ENCODE peak calls at places on chromosome 21, in eight cellular contexts. One of them, this sample, is unnamed.

GRCh38 chr21:17512245-17513213 is at the start of gene CXADR:
- DNase-seq in fibroblast of the conjunctiva: no peak
- DNase-seq in hepatic stellate cell: no peak
- DNase-seq in stimulated activated CD4-positive, alpha-beta T cell treated with anti-CD3 and anti-CD28 coated beads, Interleukin-1b, Interleukin-23, amount 100 ng/mL, for 4 hours: peak; percentile 75
- DNase-seq in activated CD4-positive, alpha-beta T cell treated with anti-CD3 and anti-CD28 coated beads for 4 hours: peak; percentile 82
- DNase-seq in heart left ventricle: peak; percentile 76
- DNase-seq in T follicular helper cell: peak; percentile 82
- DNase-seq in activated CD8-positive, alpha-beta memory T cell treated with anti-CD3 and anti-CD28 coated beads, Interleukin-2, amount 10 ng/mL, durations not matched to agents 7 days and 5 days: peak; percentile 80
- DNase-seq in this sample: peak; percentile 71

GRCh38 chr21:29114765-29115164 is 15.7 kb upstream of the MAP3K7CL start:
- DNase-seq in fibroblast of the conjunctiva: peak; percentile 75
- DNase-seq in hepatic stellate cell: peak; percentile 76
- DNase-seq in stimulated activated CD4-positive, alpha-beta T cell treated with anti-CD3 and anti-CD28 coated beads, Interleukin-1b, Interleukin-23, amount 100 ng/mL, for 4 hours: no peak
- DNase-seq in activated CD4-positive, alpha-beta T cell treated with anti-CD3 and anti-CD28 coated beads for 4 hours: no peak
- DNase-seq in heart left ventricle: no peak
- DNase-seq in T follicular helper cell: no peak
- DNase-seq in activated CD8-positive, alpha-beta memory T cell treated with anti-CD3 and anti-CD28 coated beads, Interleukin-2, amount 10 ng/mL, durations not matched to agents 7 days and 5 days: no peak
- DNase-seq in this sample: no peak

GRCh38 chr21:43588957-43589356 is 70.3 kb downstream of the HSF2BP start:
- DNase-seq in fibroblast of the conjunctiva: no peak
- DNase-seq in hepatic stellate cell: no peak
- DNase-seq in stimulated activated CD4-positive, alpha-beta T cell treated with anti-CD3 and anti-CD28 coated beads, Interleukin-1b, Interleukin-23, amount 100 ng/mL, for 4 hours: no peak
- DNase-seq in activated CD4-positive, alpha-beta T cell treated with anti-CD3 and anti-CD28 coated beads for 4 hours: no peak
- DNase-seq in heart left ventricle: no peak
- DNase-seq in T follicular helper cell: no peak
- DNase-seq in activated CD8-positive, alpha-beta memory T cell treated with anti-CD3 and anti-CD28 coated beads, Interleukin-2, amount 10 ng/mL, durations not matched to agents 7 days and 5 days: no peak
- DNase-seq in this sample: no peak

GRCh38 chr21:38985423-38986378 is 180.0 kb downstream of the ETS2 start:
- DNase-seq in fibroblast of the conjunctiva: peak; percentile 97
- DNase-seq in hepatic stellate cell: peak; percentile 88
- DNase-seq in stimulated activated CD4-positive, alpha-beta T cell treated with anti-CD3 and anti-CD28 coated beads, Interleukin-1b, Interleukin-23, amount 100 ng/mL, for 4 hours: peak; percentile 18
- DNase-seq in activated CD4-positive, alpha-beta T cell treated with anti-CD3 and anti-CD28 coated beads for 4 hours: peak; percentile 22
- DNase-seq in heart left ventricle: peak; percentile 74
- DNase-seq in T follicular helper cell: no peak
- DNase-seq in activated CD8-positive, alpha-beta memory T cell treated with anti-CD3 and anti-CD28 coated beads, Interleukin-2, amount 10 ng/mL, durations not matched to agents 7 days and 5 days: peak; percentile 66
- DNase-seq in this sample: no peak

GRCh38 chr21:45382698-45383000 is 22.3 kb upstream of the COL18A1 start:
- DNase-seq in fibroblast of the conjunctiva: no peak
- DNase-seq in hepatic stellate cell: no peak
- DNase-seq in stimulated activated CD4-positive, alpha-beta T cell treated with anti-CD3 and anti-CD28 coated beads, Interleukin-1b, Interleukin-23, amount 100 ng/mL, for 4 hours: no peak
- DNase-seq in activated CD4-positive, alpha-beta T cell treated with anti-CD3 and anti-CD28 coated beads for 4 hours: no peak
- DNase-seq in heart left ventricle: peak; percentile 8
- DNase-seq in T follicular helper cell: no peak
- DNase-seq in activated CD8-positive, alpha-beta memory T cell treated with anti-CD3 and anti-CD28 coated beads, Interleukin-2, amount 10 ng/mL, durations not matched to agents 7 days and 5 days: no peak
- DNase-seq in this sample: no peak

GRCh38 chr21:38787461-38788274 is 18.1 kb upstream of the ETS2 start:
- DNase-seq in fibroblast of the conjunctiva: no peak
- DNase-seq in hepatic stellate cell: no peak
- DNase-seq in stimulated activated CD4-positive, alpha-beta T cell treated with anti-CD3 and anti-CD28 coated beads, Interleukin-1b, Interleukin-23, amount 100 ng/mL, for 4 hours: no peak
- DNase-seq in activated CD4-positive, alpha-beta T cell treated with anti-CD3 and anti-CD28 coated beads for 4 hours: no peak
- DNase-seq in heart left ventricle: no peak
- DNase-seq in T follicular helper cell: no peak
- DNase-seq in activated CD8-positive, alpha-beta memory T cell treated with anti-CD3 and anti-CD28 coated beads, Interleukin-2, amount 10 ng/mL, durations not matched to agents 7 days and 5 days: no peak
- DNase-seq in this sample: no peak

GRCh38 chr21:44984428-44984791 is 44.6 kb downstream of the SLX9 start:
- DNase-seq in fibroblast of the conjunctiva: no peak
- DNase-seq in hepatic stellate cell: no peak
- DNase-seq in stimulated activated CD4-positive, alpha-beta T cell treated with anti-CD3 and anti-CD28 coated beads, Interleukin-1b, Interleukin-23, amount 100 ng/mL, for 4 hours: no peak
- DNase-seq in activated CD4-positive, alpha-beta T cell treated with anti-CD3 and anti-CD28 coated beads for 4 hours: no peak
- DNase-seq in heart left ventricle: no peak
- DNase-seq in T follicular helper cell: no peak
- DNase-seq in activated CD8-positive, alpha-beta memory T cell treated with anti-CD3 and anti-CD28 coated beads, Interleukin-2, amount 10 ng/mL, durations not matched to agents 7 days and 5 days: no peak
- DNase-seq in this sample: no peak

GRCh38 chr21:31158789-31159581 is 120.7 kb upstream of the KRTAP19-8 start:
- DNase-seq in fibroblast of the conjunctiva: no peak
- DNase-seq in hepatic stellate cell: no peak
- DNase-seq in stimulated activated CD4-positive, alpha-beta T cell treated with anti-CD3 and anti-CD28 coated beads, Interleukin-1b, Interleukin-23, amount 100 ng/mL, for 4 hours: no peak
- DNase-seq in activated CD4-positive, alpha-beta T cell treated with anti-CD3 and anti-CD28 coated beads for 4 hours: no peak
- DNase-seq in heart left ventricle: no peak
- DNase-seq in T follicular helper cell: no peak
- DNase-seq in activated CD8-positive, alpha-beta memory T cell treated with anti-CD3 and anti-CD28 coated beads, Interleukin-2, amount 10 ng/mL, durations not matched to agents 7 days and 5 days: no peak
- DNase-seq in this sample: no peak

GRCh38 chr21:40356644-40357043 is 489.4 kb downstream of the PCP4 start:
- DNase-seq in fibroblast of the conjunctiva: no peak
- DNase-seq in hepatic stellate cell: no peak
- DNase-seq in stimulated activated CD4-positive, alpha-beta T cell treated with anti-CD3 and anti-CD28 coated beads, Interleukin-1b, Interleukin-23, amount 100 ng/mL, for 4 hours: no peak
- DNase-seq in activated CD4-positive, alpha-beta T cell treated with anti-CD3 and anti-CD28 coated beads for 4 hours: no peak
- DNase-seq in heart left ventricle: no peak
- DNase-seq in T follicular helper cell: no peak
- DNase-seq in activated CD8-positive, alpha-beta memory T cell treated with anti-CD3 and anti-CD28 coated beads, Interleukin-2, amount 10 ng/mL, durations not matched to agents 7 days and 5 days: no peak
- DNase-seq in this sample: no peak

GRCh38 chr21:33377221-33377620 is 26.0 kb upstream of the IFNGR2 start:
- DNase-seq in fibroblast of the conjunctiva: no peak
- DNase-seq in hepatic stellate cell: no peak
- DNase-seq in stimulated activated CD4-positive, alpha-beta T cell treated with anti-CD3 and anti-CD28 coated beads, Interleukin-1b, Interleukin-23, amount 100 ng/mL, for 4 hours: no peak
- DNase-seq in activated CD4-positive, alpha-beta T cell treated with anti-CD3 and anti-CD28 coated beads for 4 hours: no peak
- DNase-seq in heart left ventricle: no peak
- DNase-seq in T follicular helper cell: no peak
- DNase-seq in activated CD8-positive, alpha-beta memory T cell treated with anti-CD3 and anti-CD28 coated beads, Interleukin-2, amount 10 ng/mL, durations not matched to agents 7 days and 5 days: no peak
- DNase-seq in this sample: no peak

GRCh38 chr21:36551731-36552457 is 72.0 kb upstream of the CLDN14 start:
- DNase-seq in fibroblast of the conjunctiva: peak; percentile 71
- DNase-seq in hepatic stellate cell: peak; percentile 31
- DNase-seq in stimulated activated CD4-positive, alpha-beta T cell treated with anti-CD3 and anti-CD28 coated beads, Interleukin-1b, Interleukin-23, amount 100 ng/mL, for 4 hours: no peak
- DNase-seq in activated CD4-positive, alpha-beta T cell treated with anti-CD3 and anti-CD28 coated beads for 4 hours: no peak
- DNase-seq in heart left ventricle: no peak
- DNase-seq in T follicular helper cell: no peak
- DNase-seq in activated CD8-positive, alpha-beta memory T cell treated with anti-CD3 and anti-CD28 coated beads, Interleukin-2, amount 10 ng/mL, durations not matched to agents 7 days and 5 days: no peak
- DNase-seq in this sample: no peak

GRCh38 chr21:29371464-29371863 is 72.7 kb downstream of the BACH1 start:
- DNase-seq in fibroblast of the conjunctiva: no peak
- DNase-seq in hepatic stellate cell: no peak
- DNase-seq in stimulated activated CD4-positive, alpha-beta T cell treated with anti-CD3 and anti-CD28 coated beads, Interleukin-1b, Interleukin-23, amount 100 ng/mL, for 4 hours: no peak
- DNase-seq in activated CD4-positive, alpha-beta T cell treated with anti-CD3 and anti-CD28 coated beads for 4 hours: no peak
- DNase-seq in heart left ventricle: no peak
- DNase-seq in T follicular helper cell: no peak
- DNase-seq in activated CD8-positive, alpha-beta memory T cell treated with anti-CD3 and anti-CD28 coated beads, Interleukin-2, amount 10 ng/mL, durations not matched to agents 7 days and 5 days: no peak
- DNase-seq in this sample: no peak

GRCh38 chr21:43318841-43319781 is 107.8 kb downstream of the SIK1 start:
- DNase-seq in fibroblast of the conjunctiva: no peak
- DNase-seq in hepatic stellate cell: peak; percentile 92
- DNase-seq in stimulated activated CD4-positive, alpha-beta T cell treated with anti-CD3 and anti-CD28 coated beads, Interleukin-1b, Interleukin-23, amount 100 ng/mL, for 4 hours: no peak
- DNase-seq in activated CD4-positive, alpha-beta T cell treated with anti-CD3 and anti-CD28 coated beads for 4 hours: no peak
- DNase-seq in heart left ventricle: peak; percentile 61
- DNase-seq in T follicular helper cell: no peak
- DNase-seq in activated CD8-positive, alpha-beta memory T cell treated with anti-CD3 and anti-CD28 coated beads, Interleukin-2, amount 10 ng/mL, durations not matched to agents 7 days and 5 days: no peak
- DNase-seq in this sample: no peak

GRCh38 chr21:42614391-42614790 is 39.0 kb upstream of the PDE9A start:
- DNase-seq in fibroblast of the conjunctiva: no peak
- DNase-seq in hepatic stellate cell: no peak
- DNase-seq in stimulated activated CD4-positive, alpha-beta T cell treated with anti-CD3 and anti-CD28 coated beads, Interleukin-1b, Interleukin-23, amount 100 ng/mL, for 4 hours: peak; percentile 14
- DNase-seq in activated CD4-positive, alpha-beta T cell treated with anti-CD3 and anti-CD28 coated beads for 4 hours: peak; percentile 45
- DNase-seq in heart left ventricle: no peak
- DNase-seq in T follicular helper cell: peak; percentile 12
- DNase-seq in activated CD8-positive, alpha-beta memory T cell treated with anti-CD3 and anti-CD28 coated beads, Interleukin-2, amount 10 ng/mL, durations not matched to agents 7 days and 5 days: peak; percentile 65
- DNase-seq in this sample: peak; percentile 43

GRCh38 chr21:45927851-45928850 is 53.4 kb upstream of the COL6A1 start:
- DNase-seq in fibroblast of the conjunctiva: no peak
- DNase-seq in hepatic stellate cell: no peak
- DNase-seq in stimulated activated CD4-positive, alpha-beta T cell treated with anti-CD3 and anti-CD28 coated beads, Interleukin-1b, Interleukin-23, amount 100 ng/mL, for 4 hours: no peak
- DNase-seq in activated CD4-positive, alpha-beta T cell treated with anti-CD3 and anti-CD28 coated beads for 4 hours: no peak
- DNase-seq in heart left ventricle: no peak
- DNase-seq in T follicular helper cell: no peak
- DNase-seq in activated CD8-positive, alpha-beta memory T cell treated with anti-CD3 and anti-CD28 coated beads, Interleukin-2, amount 10 ng/mL, durations not matched to agents 7 days and 5 days: no peak
- DNase-seq in this sample: no peak

GRCh38 chr21:45050786-45051489 is 23.4 kb upstream of the ADARB1 start:
- DNase-seq in fibroblast of the conjunctiva: no peak
- DNase-seq in hepatic stellate cell: peak; percentile 62
- DNase-seq in stimulated activated CD4-positive, alpha-beta T cell treated with anti-CD3 and anti-CD28 coated beads, Interleukin-1b, Interleukin-23, amount 100 ng/mL, for 4 hours: no peak
- DNase-seq in activated CD4-positive, alpha-beta T cell treated with anti-CD3 and anti-CD28 coated beads for 4 hours: no peak
- DNase-seq in heart left ventricle: no peak
- DNase-seq in T follicular helper cell: no peak
- DNase-seq in activated CD8-positive, alpha-beta memory T cell treated with anti-CD3 and anti-CD28 coated beads, Interleukin-2, amount 10 ng/mL, durations not matched to agents 7 days and 5 days: no peak
- DNase-seq in this sample: no peak

GRCh38 chr21:41361786-41362604 is at the start of gene MX2:
- DNase-seq in fibroblast of the conjunctiva: peak; percentile 13
- DNase-seq in hepatic stellate cell: peak; percentile 67
- DNase-seq in stimulated activated CD4-positive, alpha-beta T cell treated with anti-CD3 and anti-CD28 coated beads, Interleukin-1b, Interleukin-23, amount 100 ng/mL, for 4 hours: peak; percentile 51
- DNase-seq in activated CD4-positive, alpha-beta T cell treated with anti-CD3 and anti-CD28 coated beads for 4 hours: peak; percentile 81
- DNase-seq in heart left ventricle: peak; percentile 84
- DNase-seq in T follicular helper cell: peak; percentile 80
- DNase-seq in activated CD8-positive, alpha-beta memory T cell treated with anti-CD3 and anti-CD28 coated beads, Interleukin-2, amount 10 ng/mL, durations not matched to agents 7 days and 5 days: peak; percentile 92
- DNase-seq in this sample: peak; percentile 70

GRCh38 chr21:16305686-16306085 is 575.9 kb downstream of the USP25 start:
- DNase-seq in fibroblast of the conjunctiva: no peak
- DNase-seq in hepatic stellate cell: no peak
- DNase-seq in stimulated activated CD4-positive, alpha-beta T cell treated with anti-CD3 and anti-CD28 coated beads, Interleukin-1b, Interleukin-23, amount 100 ng/mL, for 4 hours: no peak
- DNase-seq in activated CD4-positive, alpha-beta T cell treated with anti-CD3 and anti-CD28 coated beads for 4 hours: no peak
- DNase-seq in heart left ventricle: no peak
- DNase-seq in T follicular helper cell: no peak
- DNase-seq in activated CD8-positive, alpha-beta memory T cell treated with anti-CD3 and anti-CD28 coated beads, Interleukin-2, amount 10 ng/mL, durations not matched to agents 7 days and 5 days: no peak
- DNase-seq in this sample: no peak

GRCh38 chr21:34790834-34791233 is 122.0 kb downstream of the CLIC6 start:
- DNase-seq in fibroblast of the conjunctiva: no peak
- DNase-seq in hepatic stellate cell: no peak
- DNase-seq in stimulated activated CD4-positive, alpha-beta T cell treated with anti-CD3 and anti-CD28 coated beads, Interleukin-1b, Interleukin-23, amount 100 ng/mL, for 4 hours: no peak
- DNase-seq in activated CD4-positive, alpha-beta T cell treated with anti-CD3 and anti-CD28 coated beads for 4 hours: no peak
- DNase-seq in heart left ventricle: no peak
- DNase-seq in T follicular helper cell: no peak
- DNase-seq in activated CD8-positive, alpha-beta memory T cell treated with anti-CD3 and anti-CD28 coated beads, Interleukin-2, amount 10 ng/mL, durations not matched to agents 7 days and 5 days: no peak
- DNase-seq in this sample: no peak

GRCh38 chr21:25243809-25244208 is 363.5 kb downstream of the MRPL39 start:
- DNase-seq in fibroblast of the conjunctiva: no peak
- DNase-seq in hepatic stellate cell: no peak
- DNase-seq in stimulated activated CD4-positive, alpha-beta T cell treated with anti-CD3 and anti-CD28 coated beads, Interleukin-1b, Interleukin-23, amount 100 ng/mL, for 4 hours: no peak
- DNase-seq in activated CD4-positive, alpha-beta T cell treated with anti-CD3 and anti-CD28 coated beads for 4 hours: no peak
- DNase-seq in heart left ventricle: no peak
- DNase-seq in T follicular helper cell: no peak
- DNase-seq in activated CD8-positive, alpha-beta memory T cell treated with anti-CD3 and anti-CD28 coated beads, Interleukin-2, amount 10 ng/mL, durations not matched to agents 7 days and 5 days: no peak
- DNase-seq in this sample: no peak

GRCh38 chr21:44366586-44367211 is 13.3 kb downstream of the TRPM2 start:
- DNase-seq in fibroblast of the conjunctiva: no peak
- DNase-seq in hepatic stellate cell: no peak
- DNase-seq in stimulated activated CD4-positive, alpha-beta T cell treated with anti-CD3 and anti-CD28 coated beads, Interleukin-1b, Interleukin-23, amount 100 ng/mL, for 4 hours: no peak
- DNase-seq in activated CD4-positive, alpha-beta T cell treated with anti-CD3 and anti-CD28 coated beads for 4 hours: no peak
- DNase-seq in heart left ventricle: peak; percentile 11
- DNase-seq in T follicular helper cell: no peak
- DNase-seq in activated CD8-positive, alpha-beta memory T cell treated with anti-CD3 and anti-CD28 coated beads, Interleukin-2, amount 10 ng/mL, durations not matched to agents 7 days and 5 days: no peak
- DNase-seq in this sample: no peak

GRCh38 chr21:34021726-34022125 is 51.7 kb upstream of the MRPS6 start:
- DNase-seq in fibroblast of the conjunctiva: no peak
- DNase-seq in hepatic stellate cell: no peak
- DNase-seq in stimulated activated CD4-positive, alpha-beta T cell treated with anti-CD3 and anti-CD28 coated beads, Interleukin-1b, Interleukin-23, amount 100 ng/mL, for 4 hours: no peak
- DNase-seq in activated CD4-positive, alpha-beta T cell treated with anti-CD3 and anti-CD28 coated beads for 4 hours: no peak
- DNase-seq in heart left ventricle: no peak
- DNase-seq in T follicular helper cell: no peak
- DNase-seq in activated CD8-positive, alpha-beta memory T cell treated with anti-CD3 and anti-CD28 coated beads, Interleukin-2, amount 10 ng/mL, durations not matched to agents 7 days and 5 days: no peak
- DNase-seq in this sample: no peak

GRCh38 chr21:37195078-37195477 is 72.1 kb downstream of the VPS26C start:
- DNase-seq in fibroblast of the conjunctiva: no peak
- DNase-seq in hepatic stellate cell: no peak
- DNase-seq in stimulated activated CD4-positive, alpha-beta T cell treated with anti-CD3 and anti-CD28 coated beads, Interleukin-1b, Interleukin-23, amount 100 ng/mL, for 4 hours: no peak
- DNase-seq in activated CD4-positive, alpha-beta T cell treated with anti-CD3 and anti-CD28 coated beads for 4 hours: no peak
- DNase-seq in heart left ventricle: no peak
- DNase-seq in T follicular helper cell: no peak
- DNase-seq in activated CD8-positive, alpha-beta memory T cell treated with anti-CD3 and anti-CD28 coated beads, Interleukin-2, amount 10 ng/mL, durations not matched to agents 7 days and 5 days: no peak
- DNase-seq in this sample: no peak

GRCh38 chr21:45178072-45178608 is 103.8 kb downstream of the ADARB1 start:
- DNase-seq in fibroblast of the conjunctiva: no peak
- DNase-seq in hepatic stellate cell: no peak
- DNase-seq in stimulated activated CD4-positive, alpha-beta T cell treated with anti-CD3 and anti-CD28 coated beads, Interleukin-1b, Interleukin-23, amount 100 ng/mL, for 4 hours: no peak
- DNase-seq in activated CD4-positive, alpha-beta T cell treated with anti-CD3 and anti-CD28 coated beads for 4 hours: no peak
- DNase-seq in heart left ventricle: no peak
- DNase-seq in T follicular helper cell: no peak
- DNase-seq in activated CD8-positive, alpha-beta memory T cell treated with anti-CD3 and anti-CD28 coated beads, Interleukin-2, amount 10 ng/mL, durations not matched to agents 7 days and 5 days: no peak
- DNase-seq in this sample: no peak

GRCh38 chr21:46362946-46363345 is 39.0 kb downstream of the PCNT start:
- DNase-seq in fibroblast of the conjunctiva: no peak
- DNase-seq in hepatic stellate cell: no peak
- DNase-seq in stimulated activated CD4-positive, alpha-beta T cell treated with anti-CD3 and anti-CD28 coated beads, Interleukin-1b, Interleukin-23, amount 100 ng/mL, for 4 hours: no peak
- DNase-seq in activated CD4-positive, alpha-beta T cell treated with anti-CD3 and anti-CD28 coated beads for 4 hours: no peak
- DNase-seq in heart left ventricle: no peak
- DNase-seq in T follicular helper cell: no peak
- DNase-seq in activated CD8-positive, alpha-beta memory T cell treated with anti-CD3 and anti-CD28 coated beads, Interleukin-2, amount 10 ng/mL, durations not matched to agents 7 days and 5 days: no peak
- DNase-seq in this sample: no peak

GRCh38 chr21:36464590-36464989 is 15.3 kb downstream of the CLDN14 start:
- DNase-seq in fibroblast of the conjunctiva: no peak
- DNase-seq in hepatic stellate cell: no peak
- DNase-seq in stimulated activated CD4-positive, alpha-beta T cell treated with anti-CD3 and anti-CD28 coated beads, Interleukin-1b, Interleukin-23, amount 100 ng/mL, for 4 hours: no peak
- DNase-seq in activated CD4-positive, alpha-beta T cell treated with anti-CD3 and anti-CD28 coated beads for 4 hours: no peak
- DNase-seq in heart left ventricle: no peak
- DNase-seq in T follicular helper cell: no peak
- DNase-seq in activated CD8-positive, alpha-beta memory T cell treated with anti-CD3 and anti-CD28 coated beads, Interleukin-2, amount 10 ng/mL, durations not matched to agents 7 days and 5 days: no peak
- DNase-seq in this sample: no peak

GRCh38 chr21:43333301-43334062 is 93.4 kb downstream of the SIK1 start:
- DNase-seq in fibroblast of the conjunctiva: no peak
- DNase-seq in hepatic stellate cell: peak; percentile 91
- DNase-seq in stimulated activated CD4-positive, alpha-beta T cell treated with anti-CD3 and anti-CD28 coated beads, Interleukin-1b, Interleukin-23, amount 100 ng/mL, for 4 hours: no peak
- DNase-seq in activated CD4-positive, alpha-beta T cell treated with anti-CD3 and anti-CD28 coated beads for 4 hours: no peak
- DNase-seq in heart left ventricle: peak; percentile 52
- DNase-seq in T follicular helper cell: no peak
- DNase-seq in activated CD8-positive, alpha-beta memory T cell treated with anti-CD3 and anti-CD28 coated beads, Interleukin-2, amount 10 ng/mL, durations not matched to agents 7 days and 5 days: no peak
- DNase-seq in this sample: no peak

GRCh38 chr21:41045534-41046268 is 122.3 kb upstream of the BACE2 start:
- DNase-seq in fibroblast of the conjunctiva: no peak
- DNase-seq in hepatic stellate cell: no peak
- DNase-seq in stimulated activated CD4-positive, alpha-beta T cell treated with anti-CD3 and anti-CD28 coated beads, Interleukin-1b, Interleukin-23, amount 100 ng/mL, for 4 hours: no peak
- DNase-seq in activated CD4-positive, alpha-beta T cell treated with anti-CD3 and anti-CD28 coated beads for 4 hours: no peak
- DNase-seq in heart left ventricle: no peak
- DNase-seq in T follicular helper cell: no peak
- DNase-seq in activated CD8-positive, alpha-beta memory T cell treated with anti-CD3 and anti-CD28 coated beads, Interleukin-2, amount 10 ng/mL, durations not matched to agents 7 days and 5 days: no peak
- DNase-seq in this sample: no peak

GRCh38 chr21:43278766-43279577 is 110.2 kb downstream of the CRYAA start:
- DNase-seq in fibroblast of the conjunctiva: no peak
- DNase-seq in hepatic stellate cell: no peak
- DNase-seq in stimulated activated CD4-positive, alpha-beta T cell treated with anti-CD3 and anti-CD28 coated beads, Interleukin-1b, Interleukin-23, amount 100 ng/mL, for 4 hours: no peak
- DNase-seq in activated CD4-positive, alpha-beta T cell treated with anti-CD3 and anti-CD28 coated beads for 4 hours: no peak
- DNase-seq in heart left ventricle: no peak
- DNase-seq in T follicular helper cell: no peak
- DNase-seq in activated CD8-positive, alpha-beta memory T cell treated with anti-CD3 and anti-CD28 coated beads, Interleukin-2, amount 10 ng/mL, durations not matched to agents 7 days and 5 days: no peak
- DNase-seq in this sample: no peak

GRCh38 chr21:29144736-29145353 is 14.4 kb downstream of the MAP3K7CL start:
- DNase-seq in fibroblast of the conjunctiva: no peak
- DNase-seq in hepatic stellate cell: peak; percentile 29
- DNase-seq in stimulated activated CD4-positive, alpha-beta T cell treated with anti-CD3 and anti-CD28 coated beads, Interleukin-1b, Interleukin-23, amount 100 ng/mL, for 4 hours: no peak
- DNase-seq in activated CD4-positive, alpha-beta T cell treated with anti-CD3 and anti-CD28 coated beads for 4 hours: no peak
- DNase-seq in heart left ventricle: no peak
- DNase-seq in T follicular helper cell: no peak
- DNase-seq in activated CD8-positive, alpha-beta memory T cell treated with anti-CD3 and anti-CD28 coated beads, Interleukin-2, amount 10 ng/mL, durations not matched to agents 7 days and 5 days: no peak
- DNase-seq in this sample: no peak

GRCh38 chr21:32334980-32335471 is 36.4 kb downstream of the MRAP start:
- DNase-seq in fibroblast of the conjunctiva: no peak
- DNase-seq in hepatic stellate cell: no peak
- DNase-seq in stimulated activated CD4-positive, alpha-beta T cell treated with anti-CD3 and anti-CD28 coated beads, Interleukin-1b, Interleukin-23, amount 100 ng/mL, for 4 hours: no peak
- DNase-seq in activated CD4-positive, alpha-beta T cell treated with anti-CD3 and anti-CD28 coated beads for 4 hours: no peak
- DNase-seq in heart left ventricle: peak; percentile 11
- DNase-seq in T follicular helper cell: no peak
- DNase-seq in activated CD8-positive, alpha-beta memory T cell treated with anti-CD3 and anti-CD28 coated beads, Interleukin-2, amount 10 ng/mL, durations not matched to agents 7 days and 5 days: no peak
- DNase-seq in this sample: no peak

GRCh38 chr21:32560896-32561295 is 24.4 kb downstream of the TCP10L start:
- DNase-seq in fibroblast of the conjunctiva: no peak
- DNase-seq in hepatic stellate cell: no peak
- DNase-seq in stimulated activated CD4-positive, alpha-beta T cell treated with anti-CD3 and anti-CD28 coated beads, Interleukin-1b, Interleukin-23, amount 100 ng/mL, for 4 hours: no peak
- DNase-seq in activated CD4-positive, alpha-beta T cell treated with anti-CD3 and anti-CD28 coated beads for 4 hours: no peak
- DNase-seq in heart left ventricle: no peak
- DNase-seq in T follicular helper cell: no peak
- DNase-seq in activated CD8-positive, alpha-beta memory T cell treated with anti-CD3 and anti-CD28 coated beads, Interleukin-2, amount 10 ng/mL, durations not matched to agents 7 days and 5 days: no peak
- DNase-seq in this sample: no peak

This sample was measured in T-helper 9 cell.